ENCODE peak calls at places on chromosomes 5 and 9, in five cellular contexts. One of them, this sample, is unnamed.

GRCh38 chr5:96785719-96786118 is 22.0 kb downstream of the ERAP1 start:
- DNase-seq in cardiac muscle cell: no peak
- DNase-seq in astrocyte of the cerebellum: no peak
- DNase-seq in bronchial epithelial cell: no peak
- DNase-seq in gastrocnemius medialis: no peak
- DNase-seq in this sample: no peak

GRCh38 chr5:170527998-170528397 is 24.2 kb downstream of the KCNIP1 start:
- DNase-seq in cardiac muscle cell: no peak
- DNase-seq in astrocyte of the cerebellum: no peak
- DNase-seq in bronchial epithelial cell: no peak
- DNase-seq in gastrocnemius medialis: no peak
- DNase-seq in this sample: no peak

GRCh38 chr5:88474574-88474973 is 205.9 kb upstream of the TMEM161B start:
- DNase-seq in cardiac muscle cell: no peak
- DNase-seq in astrocyte of the cerebellum: no peak
- DNase-seq in bronchial epithelial cell: no peak
- DNase-seq in gastrocnemius medialis: no peak
- DNase-seq in this sample: no peak

GRCh38 chr5:81506378-81506777 is 112.4 kb upstream of the ACOT12 start:
- DNase-seq in cardiac muscle cell: no peak
- DNase-seq in astrocyte of the cerebellum: no peak
- DNase-seq in bronchial epithelial cell: no peak
- DNase-seq in gastrocnemius medialis: no peak
- DNase-seq in this sample: no peak

GRCh38 chr9:70085241-70085640 is 41.6 kb downstream of the MAMDC2 start:
- DNase-seq in cardiac muscle cell: peak
- DNase-seq in astrocyte of the cerebellum: peak
- DNase-seq in bronchial epithelial cell: peak
- DNase-seq in gastrocnemius medialis: no peak
- DNase-seq in this sample: no peak

GRCh38 chr5:91053733-91054010 is 329.4 kb downstream of the ARRDC3 start:
- DNase-seq in cardiac muscle cell: no peak
- DNase-seq in astrocyte of the cerebellum: no peak
- DNase-seq in bronchial epithelial cell: no peak
- DNase-seq in gastrocnemius medialis: no peak
- DNase-seq in this sample: no peak

GRCh38 chr5:73917433-73917832 is 291.4 kb downstream of the ARHGEF28 start:
- DNase-seq in cardiac muscle cell: no peak
- DNase-seq in astrocyte of the cerebellum: peak
- DNase-seq in bronchial epithelial cell: no peak
- DNase-seq in gastrocnemius medialis: peak
- DNase-seq in this sample: no peak

GRCh38 chr9:125763373-125763772 is 16.2 kb downstream of the PBX3 start:
- DNase-seq in cardiac muscle cell: peak
- DNase-seq in astrocyte of the cerebellum: peak
- DNase-seq in bronchial epithelial cell: peak
- DNase-seq in gastrocnemius medialis: no peak
- DNase-seq in this sample: no peak

GRCh38 chr5:151151793-151152192 is 5.8 kb downstream of the ANXA6 start:
- DNase-seq in cardiac muscle cell: no peak
- DNase-seq in astrocyte of the cerebellum: no peak
- DNase-seq in bronchial epithelial cell: no peak
- DNase-seq in gastrocnemius medialis: no peak
- DNase-seq in this sample: no peak

GRCh38 chr5:151856861-151857260 is 67.8 kb downstream of the GLRA1 start:
- DNase-seq in cardiac muscle cell: no peak
- DNase-seq in astrocyte of the cerebellum: no peak
- DNase-seq in bronchial epithelial cell: no peak
- DNase-seq in gastrocnemius medialis: no peak
- DNase-seq in this sample: no peak

GRCh38 chr9:132877818-132878694 is at the start of gene AK8:
- DNase-seq in cardiac muscle cell: peak
- DNase-seq in astrocyte of the cerebellum: peak
- DNase-seq in bronchial epithelial cell: no peak
- DNase-seq in gastrocnemius medialis: peak
- DNase-seq in this sample: no peak

GRCh38 chr9:26811106-26811505 is 81.5 kb downstream of the CAAP1 start:
- DNase-seq in cardiac muscle cell: no peak
- DNase-seq in astrocyte of the cerebellum: no peak
- DNase-seq in bronchial epithelial cell: no peak
- DNase-seq in gastrocnemius medialis: no peak
- DNase-seq in this sample: peak

GRCh38 chr5:111772456-111772855 is 15.5 kb upstream of the NREP start:
- DNase-seq in cardiac muscle cell: no peak
- DNase-seq in astrocyte of the cerebellum: no peak
- DNase-seq in bronchial epithelial cell: no peak
- DNase-seq in gastrocnemius medialis: no peak
- DNase-seq in this sample: no peak

GRCh38 chr5:164357405-164358033 is 852.1 kb downstream of the MAT2B start:
- DNase-seq in cardiac muscle cell: no peak
- DNase-seq in astrocyte of the cerebellum: no peak
- DNase-seq in bronchial epithelial cell: no peak
- DNase-seq in gastrocnemius medialis: no peak
- DNase-seq in this sample: no peak

GRCh38 chr5:132819468-132819867 is 6.4 kb downstream of the SOWAHA start:
- DNase-seq in cardiac muscle cell: no peak
- DNase-seq in astrocyte of the cerebellum: no peak
- DNase-seq in bronchial epithelial cell: no peak
- DNase-seq in gastrocnemius medialis: no peak
- DNase-seq in this sample: no peak

GRCh38 chr9:87115790-87116189 is 168.5 kb upstream of the GAS1 start:
- DNase-seq in cardiac muscle cell: no peak
- DNase-seq in astrocyte of the cerebellum: no peak
- DNase-seq in bronchial epithelial cell: no peak
- DNase-seq in gastrocnemius medialis: no peak
- DNase-seq in this sample: no peak

GRCh38 chr9:113608082-113608685 is 144.7 kb downstream of the RGS3 start:
- DNase-seq in cardiac muscle cell: no peak
- DNase-seq in astrocyte of the cerebellum: no peak
- DNase-seq in bronchial epithelial cell: no peak
- DNase-seq in gastrocnemius medialis: no peak
- DNase-seq in this sample: no peak

GRCh38 chr9:126754436-126755324 is 50.2 kb upstream of the ZBTB43 start:
- DNase-seq in cardiac muscle cell: no peak
- DNase-seq in astrocyte of the cerebellum: no peak
- DNase-seq in bronchial epithelial cell: no peak
- DNase-seq in gastrocnemius medialis: no peak
- DNase-seq in this sample: no peak

GRCh38 chr9:134642385-134643181 is 980 bp downstream of the COL5A1 start:
- DNase-seq in cardiac muscle cell: peak
- DNase-seq in astrocyte of the cerebellum: no peak
- DNase-seq in bronchial epithelial cell: peak
- DNase-seq in gastrocnemius medialis: peak
- DNase-seq in this sample: no peak

DNA sequence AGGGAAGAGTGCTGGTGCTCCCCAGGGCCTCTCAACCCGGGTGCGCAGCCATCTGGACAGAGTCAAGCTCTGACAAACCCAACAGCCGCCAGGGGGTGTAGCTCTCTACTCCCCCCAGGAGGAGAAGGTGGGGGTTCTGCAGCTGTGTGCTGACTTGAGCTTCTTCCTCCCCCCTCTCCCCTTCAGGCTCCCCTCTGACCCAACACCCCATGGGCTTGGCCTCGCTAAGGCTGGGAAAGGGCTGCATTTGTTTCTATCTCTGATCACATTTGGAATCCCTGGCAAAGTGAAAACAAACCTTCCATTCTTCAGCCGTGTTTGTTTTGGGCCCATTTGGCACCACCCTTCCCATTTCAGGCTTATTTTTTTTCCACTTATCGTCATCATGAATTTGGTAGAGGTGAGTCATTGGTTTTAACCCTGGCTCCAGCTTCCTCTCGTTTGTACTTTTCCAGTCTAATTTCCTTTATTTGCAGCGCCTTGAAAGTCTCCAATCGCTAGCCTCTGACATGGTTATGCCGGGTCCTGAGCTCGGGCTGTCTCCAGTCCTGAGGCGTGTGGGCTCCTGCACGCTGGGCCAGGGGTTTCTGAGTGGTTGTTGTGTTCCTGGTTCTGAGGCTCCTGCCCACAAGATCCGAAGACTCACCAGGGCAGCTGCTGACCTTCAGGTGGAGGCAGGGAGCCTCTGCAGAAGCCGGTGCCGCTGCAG is 36.1 kb downstream of the DAP start:
- DNase-seq in cardiac muscle cell: no peak
- DNase-seq in astrocyte of the cerebellum: peak
- DNase-seq in bronchial epithelial cell: peak
- DNase-seq in gastrocnemius medialis: peak
- DNase-seq in this sample: no peak
- TF ChIP-seq CTCF in cardiac muscle cell: peak
- TF ChIP-seq CTCF in astrocyte of the cerebellum: peak
- TF ChIP-seq CTCF in bronchial epithelial cell: peak
- TF ChIP-seq CTCF in gastrocnemius medialis: peak
- TF ChIP-seq CTCF in this sample: no peak

GRCh38 chr5:134574521-134574920 is 49.1 kb downstream of the JADE2 start:
- DNase-seq in cardiac muscle cell: no peak
- DNase-seq in astrocyte of the cerebellum: no peak
- DNase-seq in bronchial epithelial cell: no peak
- DNase-seq in gastrocnemius medialis: no peak
- DNase-seq in this sample: no peak
- TF ChIP-seq CTCF in cardiac muscle cell: no peak
- TF ChIP-seq CTCF in astrocyte of the cerebellum: no peak
- TF ChIP-seq CTCF in bronchial epithelial cell: no peak
- TF ChIP-seq CTCF in gastrocnemius medialis: no peak
- TF ChIP-seq CTCF in this sample: no peak

GRCh38 chr9:37936965-37937364 is 33.0 kb upstream of the SLC25A51 start:
- DNase-seq in cardiac muscle cell: peak
- DNase-seq in astrocyte of the cerebellum: no peak
- DNase-seq in bronchial epithelial cell: peak
- DNase-seq in gastrocnemius medialis: no peak
- DNase-seq in this sample: no peak

GRCh38 chr9:37937403-37937802 is 33.5 kb upstream of the SLC25A51 start:
- DNase-seq in cardiac muscle cell: no peak
- DNase-seq in astrocyte of the cerebellum: no peak
- DNase-seq in bronchial epithelial cell: no peak
- DNase-seq in gastrocnemius medialis: no peak
- DNase-seq in this sample: no peak

GRCh38 chr9:37939575-37940095 is 35.7 kb upstream of the SLC25A51 start:
- DNase-seq in cardiac muscle cell: no peak
- DNase-seq in astrocyte of the cerebellum: no peak
- DNase-seq in bronchial epithelial cell: no peak
- DNase-seq in gastrocnemius medialis: no peak
- DNase-seq in this sample: no peak

GRCh38 chr9:37936376-37936775 is 32.4 kb upstream of the SLC25A51 start:
- DNase-seq in cardiac muscle cell: no peak
- DNase-seq in astrocyte of the cerebellum: no peak
- DNase-seq in bronchial epithelial cell: no peak
- DNase-seq in gastrocnemius medialis: no peak
- DNase-seq in this sample: no peak

GRCh38 chr9:37938121-37938906 is 34.4 kb upstream of the SLC25A51 start:
- DNase-seq in cardiac muscle cell: no peak
- DNase-seq in astrocyte of the cerebellum: no peak
- DNase-seq in bronchial epithelial cell: peak
- DNase-seq in gastrocnemius medialis: no peak
- DNase-seq in this sample: no peak
- TF ChIP-seq CTCF in cardiac muscle cell: no peak
- TF ChIP-seq CTCF in astrocyte of the cerebellum: no peak
- TF ChIP-seq CTCF in bronchial epithelial cell: no peak
- TF ChIP-seq CTCF in gastrocnemius medialis: no peak
- TF ChIP-seq CTCF in this sample: no peak

GRCh38 chr9:92973700-92974099 is 26.4 kb downstream of the FGD3 start:
- DNase-seq in cardiac muscle cell: no peak
- DNase-seq in astrocyte of the cerebellum: no peak
- DNase-seq in bronchial epithelial cell: no peak
- DNase-seq in gastrocnemius medialis: no peak
- DNase-seq in this sample: no peak

GRCh38 chr9:92969516-92970466 is 22.5 kb downstream of the FGD3 start:
- DNase-seq in cardiac muscle cell: no peak
- DNase-seq in astrocyte of the cerebellum: no peak
- DNase-seq in bronchial epithelial cell: no peak
- DNase-seq in gastrocnemius medialis: no peak
- DNase-seq in this sample: no peak

GRCh38 chr9:92971121-92971520 is 23.8 kb downstream of the FGD3 start:
- DNase-seq in cardiac muscle cell: no peak
- DNase-seq in astrocyte of the cerebellum: no peak
- DNase-seq in bronchial epithelial cell: no peak
- DNase-seq in gastrocnemius medialis: no peak
- DNase-seq in this sample: no peak

GRCh38 chr9:92970467-92970923 is 23.2 kb downstream of the FGD3 start:
- DNase-seq in cardiac muscle cell: no peak
- DNase-seq in astrocyte of the cerebellum: peak
- DNase-seq in bronchial epithelial cell: peak
- DNase-seq in gastrocnemius medialis: no peak
- DNase-seq in this sample: no peak

DNA sequence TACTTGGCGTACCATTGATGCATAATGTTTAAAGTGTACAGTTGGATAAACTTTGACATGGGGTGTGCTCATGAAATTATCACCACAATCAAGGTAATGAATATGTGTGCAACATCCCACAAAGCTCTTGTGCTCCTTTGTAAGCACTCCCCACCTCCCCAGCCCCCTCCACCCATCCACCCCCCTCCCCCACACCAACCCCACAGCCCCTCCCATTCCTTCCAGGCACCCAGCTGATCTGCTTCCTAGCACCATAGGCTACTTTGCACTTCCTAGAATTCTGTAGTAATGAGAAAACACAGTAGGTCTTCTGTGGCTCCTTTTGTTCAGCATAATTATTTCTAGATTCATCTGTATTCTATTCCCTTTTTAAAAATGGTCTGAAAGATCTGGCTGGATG is 24.5 kb downstream of the FGD3 start:
- DNase-seq in cardiac muscle cell: no peak
- DNase-seq in astrocyte of the cerebellum: no peak
- DNase-seq in bronchial epithelial cell: no peak
- DNase-seq in gastrocnemius medialis: no peak
- DNase-seq in this sample: no peak
- TF ChIP-seq CTCF in cardiac muscle cell: no peak
- TF ChIP-seq CTCF in astrocyte of the cerebellum: no peak
- TF ChIP-seq CTCF in bronchial epithelial cell: no peak
- TF ChIP-seq CTCF in gastrocnemius medialis: no peak
- TF ChIP-seq CTCF in this sample: no peak

GRCh38 chr9:36486933-36487481 is 85.7 kb upstream of the MELK start:
- DNase-seq in cardiac muscle cell: no peak
- DNase-seq in astrocyte of the cerebellum: no peak
- DNase-seq in bronchial epithelial cell: peak
- DNase-seq in gastrocnemius medialis: peak
- DNase-seq in this sample: no peak

GRCh38 chr9:36486454-36486932 is 86.2 kb upstream of the MELK start:
- DNase-seq in cardiac muscle cell: peak
- DNase-seq in astrocyte of the cerebellum: no peak
- DNase-seq in bronchial epithelial cell: no peak
- DNase-seq in gastrocnemius medialis: peak
- DNase-seq in this sample: no peak

GRCh38 chr9:36489453-36489852 is 83.2 kb upstream of the MELK start:
- DNase-seq in cardiac muscle cell: no peak
- DNase-seq in astrocyte of the cerebellum: no peak
- DNase-seq in bronchial epithelial cell: no peak
- DNase-seq in gastrocnemius medialis: no peak
- DNase-seq in this sample: no peak

GRCh38 chr9:36488322-36488838 is 84.3 kb upstream of the MELK start:
- DNase-seq in cardiac muscle cell: no peak
- DNase-seq in astrocyte of the cerebellum: no peak
- DNase-seq in bronchial epithelial cell: no peak
- DNase-seq in gastrocnemius medialis: no peak
- DNase-seq in this sample: no peak

GRCh38 chr9:36487482-36488321 is 85.0 kb upstream of the MELK start:
- DNase-seq in cardiac muscle cell: peak
- DNase-seq in astrocyte of the cerebellum: peak
- DNase-seq in bronchial epithelial cell: peak
- DNase-seq in gastrocnemius medialis: peak
- DNase-seq in this sample: no peak
- TF ChIP-seq CTCF in cardiac muscle cell: no peak
- TF ChIP-seq CTCF in astrocyte of the cerebellum: peak
- TF ChIP-seq CTCF in bronchial epithelial cell: no peak
- TF ChIP-seq CTCF in gastrocnemius medialis: no peak
- TF ChIP-seq CTCF in this sample: no peak

This sample was measured in epithelial cell of proximal tubule.